ENCODE peak calls at places on chromosomes 4 and X, in four cellular contexts. Q, R, V and Z are unnamed samples.

GRCh38 chr4:153204247-153205027 is at the start of gene TRIM2:
- DNase-seq in V (peak; percentile 66), Q (no peak), R (no peak), Z (peak; percentile 86)

GRCh38 chr4:97394653-97395052 is 748.6 kb downstream of the STPG2 start:
- DNase-seq in V (no peak), Q (no peak), R (no peak), Z (no peak)

GRCh38 chr4:15451181-15451865 is 18.4 kb upstream of the CC2D2A start:
- DNase-seq in Q (no peak), R (no peak), V (no peak), Z (no peak)

GRCh38 chrX:49192722-49193328 is 6.7 kb upstream of the PRICKLE3 start:
- DNase-seq in R (no peak), V (no peak), Q (no peak), Z (no peak)

GRCh38 chrX:15336023-15336413 is 695 bp upstream of the PIGA start:
- DNase-seq in R (no peak), Q (no peak), V (peak; percentile 6), Z (no peak)

GRCh38 chr4:70443329-70443728 is 28.7 kb upstream of the MUC7 start:
- DNase-seq in R (no peak), Q (no peak), V (no peak), Z (no peak)

GRCh38 chr4:128310266-128310697 is 22.7 kb upstream of the PGRMC2 start:
- DNase-seq in V (no peak), Q (no peak), R (no peak), Z (no peak)

GRCh38 chr4:139950568-139950967 is 203.4 kb downstream of the MAML3 start:
- DNase-seq in R (peak; percentile 83), V (no peak), Q (no peak), Z (no peak)

GRCh38 chrX:53257166-53257565 is 24.2 kb downstream of the IQSEC2 start:
- DNase-seq in Q (no peak), V (peak; percentile 38), R (no peak), Z (no peak)

GRCh38 chrX:16788477-16788876 is 2.2 kb downstream of the TXLNG start:
- DNase-seq in V (no peak), R (no peak), Q (no peak), Z (no peak)

GRCh38 chrX:39150210-39150609 is 349.0 kb downstream of the MID1IP1 start:
- DNase-seq in Q (no peak), V (no peak), R (no peak), Z (no peak)

GRCh38 chr4:172898715-172899114 is 269.9 kb upstream of the GALNT7 start:
- DNase-seq in V (no peak), R (no peak), Q (no peak), Z (no peak)

GRCh38 chrX:108033890-108034289 is 11.0 kb upstream of the VSIG1 start:
- DNase-seq in Q (no peak), R (no peak), V (no peak), Z (no peak)

GRCh38 chr4:78268607-78269006 is 211.5 kb downstream of the FRAS1 start:
- DNase-seq in V (no peak), Q (no peak), R (no peak), Z (no peak)

GRCh38 chr4:39450618-39451017 is 8.1 kb downstream of the RPL9 start:
- DNase-seq in Q (no peak), V (no peak), R (no peak), Z (no peak)

GRCh38 chrX:2875798-2876399 is 47.2 kb downstream of the GYG2 start:
- DNase-seq in V (no peak), R (no peak), Q (no peak), Z (no peak)

GRCh38 chr4:154743683-154744340 is at the start of gene LRAT:
- DNase-seq in Q (peak; percentile 80), R (no peak), V (peak; percentile 49), Z (peak; percentile 54)

GRCh38 chr4:73740353-73740778 is at the start of gene CXCL8:
- DNase-seq in Q (no peak), R (no peak), V (no peak), Z (peak; percentile 76)

GRCh38 chrX:134520860-134521390 is 61.0 kb downstream of the HPRT1 start:
- DNase-seq in Q (no peak), V (peak; percentile 10), R (no peak), Z (peak; percentile 51)

GRCh38 chr4:109079177-109079576 is 223.3 kb downstream of the COL25A1 start:
- DNase-seq in R (no peak), V (no peak), Q (no peak), Z (no peak)

GRCh38 chr4:79164961-79165610 is 160.8 kb downstream of the NAA11 start:
- DNase-seq in R (no peak), V (no peak), Q (no peak), Z (no peak)

GRCh38 chr4:181569553-181569952 is 673.6 kb upstream of the TENM3 start:
- DNase-seq in R (no peak), Q (no peak), V (no peak), Z (peak; percentile 19)

GRCh38 chrX:19739683-19740082 is 147.7 kb downstream of the SH3KBP1 start:
- DNase-seq in Q (no peak), R (no peak), V (peak; percentile 61), Z (peak; percentile 32)

GRCh38 chrX:25198891-25199290 is 183.1 kb upstream of the ARX start:
- DNase-seq in Q (no peak), R (no peak), V (no peak), Z (no peak)

GRCh38 chrX:74422576-74423288 is 1.4 kb downstream of the SLC16A2 start:
- DNase-seq in Q (no peak), R (no peak), V (no peak), Z (no peak)

GRCh38 chr4:108477527-108478108 is 142.8 kb upstream of the RPL34 start:
- DNase-seq in V (no peak), Q (no peak), R (no peak), Z (no peak)

GRCh38 chr4:68349361-68350360 is at the start of gene YTHDC1:
- DNase-seq in Q (peak; percentile 88), R (peak; percentile 81), V (peak; percentile 89), Z (peak; percentile 91)

GRCh38 chrX:51975811-51976210 is 82.4 kb downstream of the MAGED1 start:
- DNase-seq in V (no peak), Q (no peak), R (no peak), Z (no peak)

GRCh38 chr4:113436360-113436759 is 325.2 kb downstream of the CAMK2D start:
- DNase-seq in R (no peak), Q (no peak), V (no peak), Z (no peak)

GRCh38 chr4:145760961-145761929 is 81.3 kb downstream of the C4orf51 start:
- DNase-seq in R (no peak), Q (no peak), V (no peak), Z (no peak)

GRCh38 chrX:1601768-1602085 is 10.3 kb downstream of the AKAP17A start:
- DNase-seq in V (no peak), Q (no peak), R (no peak), Z (no peak)

GRCh38 chrX:141214216-141214615 is 28.1 kb downstream of the SPANXC start:
- DNase-seq in Q (no peak), R (no peak), V (no peak), Z (no peak)

GRCh38 chrX:94560930-94561329 is 886.9 kb downstream of the FAM133A start:
- DNase-seq in Q (no peak), V (no peak), R (no peak), Z (no peak)

GRCh38 chr4:183989931-183990330 is 84.8 kb downstream of the STOX2 start:
- DNase-seq in R (no peak), Q (no peak), V (no peak), Z (no peak)

GRCh38 chr4:123821861-123822260 is 425.3 kb downstream of the SPRY1 start:
- DNase-seq in R (no peak), V (no peak), Q (no peak), Z (no peak)

GRCh38 chr4:185567828-185568442 is 32.6 kb upstream of the PDLIM3 start:
- DNase-seq in V (no peak), Q (no peak), R (no peak), Z (no peak)

GRCh38 chr4:31370866-31371465 is 650.8 kb downstream of the PCDH7 start:
- DNase-seq in Q (no peak), R (peak; percentile 4), V (peak; percentile 45), Z (peak; percentile 66)

GRCh38 chrX:15749642-15750610 is 11.9 kb downstream of the CA5B start:
- DNase-seq in R (no peak), Q (no peak), V (no peak), Z (no peak)

GRCh38 chr4:84239278-84239845 is 259.7 kb downstream of the NKX6-1 start:
- DNase-seq in R (no peak), Q (no peak), V (no peak), Z (no peak)

DNA sequence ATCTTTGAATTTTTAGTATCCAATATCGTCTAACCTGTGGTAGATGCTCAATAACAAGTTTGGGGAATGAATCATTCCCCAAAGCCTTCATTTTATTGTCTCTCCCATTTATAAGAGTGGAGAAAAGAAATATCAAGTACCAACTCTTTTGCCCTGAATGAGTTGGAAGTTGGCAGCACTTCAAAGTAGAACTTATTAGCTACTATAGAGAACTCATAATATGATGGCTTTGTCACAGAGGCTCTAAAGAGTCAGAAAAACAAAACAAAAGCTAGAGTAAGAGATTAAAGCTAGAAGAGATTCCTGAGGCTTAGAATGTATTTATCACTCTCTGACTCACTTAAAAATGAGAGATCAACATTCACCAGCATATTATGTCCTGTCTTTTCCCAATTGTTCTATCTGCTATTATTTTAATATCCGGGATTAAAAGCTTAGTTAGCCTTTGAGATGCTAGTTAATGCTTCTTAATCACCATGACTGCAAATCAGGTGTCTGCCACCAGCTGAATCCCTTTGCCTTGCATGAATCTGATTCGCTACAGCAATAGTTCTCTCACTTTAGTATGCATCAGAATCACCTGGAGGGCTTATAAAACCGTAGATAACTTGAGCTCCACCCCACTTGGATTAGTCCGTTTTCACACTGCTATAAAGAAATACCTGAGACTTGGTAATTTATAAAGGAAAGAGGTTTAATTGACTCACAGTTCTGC is 77.9 kb downstream of the PALLD start:
- DNase-seq in V (no peak), R (no peak), Q (no peak), Z (peak; percentile 95)
- TF ChIP-seq EGR1 in V (no peak), R (no peak), Q (no peak), Z (no peak)

DNA sequence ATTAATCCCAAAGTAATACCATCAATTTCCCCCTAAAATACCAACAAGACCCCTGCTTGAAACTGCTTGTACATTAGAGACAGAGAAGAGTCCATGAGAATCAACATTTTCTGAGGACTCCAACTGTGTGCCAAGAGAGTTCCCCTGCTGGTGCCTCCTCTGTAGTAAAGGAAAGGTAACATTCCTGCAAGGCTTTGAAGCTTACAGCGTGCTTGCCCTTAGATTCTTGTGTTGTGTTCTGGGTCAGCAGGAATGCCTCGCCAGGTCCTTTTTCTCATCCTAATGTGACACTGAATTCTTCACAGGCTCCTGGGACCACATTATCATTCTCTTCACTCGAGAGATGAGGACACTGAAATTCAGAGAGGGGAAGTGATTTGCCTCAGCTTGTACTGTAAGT is 9.7 kb upstream of the EOLA2 start:
- DNase-seq in R (no peak), Q (no peak), V (no peak), Z (no peak)
- TF ChIP-seq EGR1 in R (no peak), Q (no peak), V (no peak), Z (no peak)

DNA sequence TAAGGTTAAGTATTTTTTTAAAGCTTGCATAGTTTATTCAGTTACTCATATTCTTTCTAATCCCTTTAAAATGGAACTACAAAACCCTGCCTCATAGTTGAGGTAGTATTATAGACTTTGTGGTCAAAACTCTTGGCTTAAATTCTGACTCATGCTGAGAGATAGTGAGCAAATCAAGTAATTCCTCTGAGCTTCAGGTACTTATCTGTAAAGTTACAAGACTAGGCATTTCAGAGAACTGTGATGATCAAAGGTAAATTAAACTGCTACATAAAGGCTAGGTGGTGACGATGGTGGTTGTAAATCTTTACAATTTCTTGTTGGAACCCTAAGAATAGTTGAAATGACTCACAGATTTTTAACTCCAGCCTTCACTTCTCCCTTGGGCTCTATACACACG is 3.2 kb upstream of the CLOCK start:
- DNase-seq in R (no peak), Q (no peak), V (no peak), Z (peak; percentile 98)
- TF ChIP-seq EGR1 in R (no peak), Q (no peak), V (no peak), Z (peak; percentile 15)

GRCh38 chr4:53688186-53688790 is 97.0 kb upstream of the LNX1 start:
- DNase-seq in Q (no peak), R (peak; percentile 76), V (no peak), Z (no peak)
- TF ChIP-seq EGR1 in Q (no peak), R (no peak), V (no peak), Z (no peak)